ENCODE peak calls at places on chromosome 20, in eight cellular contexts. I is adipocyte, C is astrocyte of the cerebellum, Z is Right ventricle myocardium inferior, G is COR-L47, P is iris pigment epithelial cell, L is HL-60, F is caudate nucleus. H is an unnamed sample.
A peak's percentile ranks its signal among the peaks of the same experiment; 100 is the strongest.

GRCh38 chr20:25083773-25084615 is 2.1 kb upstream of the VSX1 start:
- DNase-seq in I (no peak), C (no peak), Z (no peak), G (no peak), P (no peak), L (no peak), F (no peak), H (no peak)

GRCh38 chr20:8523684-8524083 is 391.6 kb downstream of the PLCB1 start:
- DNase-seq in I (no peak), C (no peak), Z (no peak), G (peak; percentile 21), P (peak; percentile 35), L (no peak), F (no peak), H (no peak)

GRCh38 chr20:325889-326644 is 715 bp downstream of the SOX12 start:
- DNase-seq in I (peak; percentile 82), C (no peak), Z (peak; percentile 91), G (peak; percentile 71), P (peak; percentile 80), L (peak; percentile 47), F (no peak), H (peak; percentile 58)

GRCh38 chr20:51800769-51801219 is 1.5 kb downstream of the SALL4 start:
- DNase-seq in I (peak; percentile 56), C (no peak), Z (no peak), G (no peak), P (peak; percentile 28), L (no peak), F (no peak), H (no peak)

GRCh38 chr20:16569218-16570153 is 3.8 kb downstream of the KIF16B start:
- DNase-seq in I (no peak), C (no peak), Z (no peak), G (no peak), P (no peak), L (no peak), F (no peak), H (no peak)

GRCh38 chr20:14612389-14612788 is 275.0 kb upstream of the FLRT3 start:
- DNase-seq in I (peak; percentile 94), C (no peak), Z (no peak), G (no peak), P (peak; percentile 1), L (no peak), F (no peak), H (no peak)

GRCh38 chr20:12927489-12927888 is 81.3 kb upstream of the SPTLC3 start:
- DNase-seq in I (peak; percentile 3), C (no peak), Z (no peak), G (no peak), P (peak; percentile 33), L (no peak), F (no peak), H (no peak)

GRCh38 chr20:40564997-40565680 is 123.9 kb downstream of the MAFB start:
- DNase-seq in I (peak; percentile 10), C (peak; percentile 85), Z (no peak), G (no peak), P (peak; percentile 77), L (no peak), F (no peak), H (no peak)

GRCh38 chr20:44596010-44596409 is 13.6 kb downstream of the PKIG start:
- DNase-seq in I (no peak), C (no peak), Z (no peak), G (no peak), P (no peak), L (no peak), F (no peak), H (no peak)

GRCh38 chr20:35947489-35947888 is 6.8 kb downstream of the SCAND1 start:
- DNase-seq in I (peak; percentile 7), C (no peak), Z (no peak), G (peak; percentile 18), P (peak; percentile 33), L (no peak), F (no peak), H (peak; percentile 57)

GRCh38 chr20:36118372-36118771 is 36.2 kb upstream of the EPB41L1 start:
- DNase-seq in I (no peak), C (no peak), Z (no peak), G (no peak), P (no peak), L (no peak), F (no peak), H (no peak)

H was measured in germinal center.